ENCODE peak calls at places on chromosome 5, in nine cellular contexts. L is fibroblast of lung, K is heart left ventricle, H is HCT116, B is type B pancreatic cell, V is astrocyte, Z is adrenal gland, U is Panc1, C is GM12865. N is an unnamed sample.

GRCh38 chr5:108461628-108462367 is 79.9 kb upstream of the FBXL17 start:
- DNase-seq in B (no peak), C (no peak), L (peak), Z (no peak), U (no peak), K (no peak), H (no peak), V (peak), N (no peak)

GRCh38 chr5:1356873-1357787 is 12.2 kb upstream of the CLPTM1L start:
- DNase-seq in V (no peak), C (no peak), B (no peak), U (no peak), K (no peak), Z (no peak), L (no peak), H (no peak), N (no peak)

GRCh38 chr5:174837919-174838902 is 113.8 kb downstream of the MSX2 start:
- DNase-seq in K (peak), L (peak), C (no peak), Z (peak), V (peak), H (peak), B (no peak), U (no peak), N (no peak)

GRCh38 chr5:173919443-173919842 is 31.3 kb downstream of the CPEB4 start:
- DNase-seq in Z (no peak), K (no peak), B (no peak), U (peak), C (no peak), V (no peak), H (no peak), L (peak), N (no peak)

GRCh38 chr5:1732955-1733354 is 66.7 kb downstream of the MRPL36 start:
- DNase-seq in B (peak), K (peak), Z (no peak), L (no peak), H (no peak), C (no peak), V (no peak), U (no peak), N (no peak)

GRCh38 chr5:74199005-74199404 is 441.5 kb downstream of the ENC1 start:
- DNase-seq in B (no peak), C (peak), L (peak), K (no peak), Z (no peak), U (no peak), H (no peak), V (no peak), N (no peak)

GRCh38 chr5:72085319-72085718 is 22.0 kb upstream of the MAP1B start:
- DNase-seq in Z (no peak), B (no peak), K (no peak), L (no peak), H (no peak), C (no peak), U (no peak), V (no peak), N (no peak)

GRCh38 chr5:56412601-56413379 is 179.7 kb upstream of the ANKRD55 start:
- DNase-seq in H (no peak), K (peak), L (no peak), V (no peak), Z (peak), B (no peak), U (no peak), C (peak), N (peak)

GRCh38 chr5:104344809-104345512 is 782.4 kb upstream of the NUDT12 start:
- DNase-seq in H (peak), U (no peak), B (no peak), C (no peak), K (no peak), Z (no peak), V (peak), L (peak), N (no peak)

GRCh38 chr5:122534829-122535228 is 222.8 kb downstream of the SNCAIP start:
- DNase-seq in C (no peak), B (no peak), U (no peak), K (no peak), L (no peak), Z (no peak), H (no peak), V (no peak), N (no peak)

GRCh38 chr5:218457-219289 is 553 bp downstream of the SDHA start:
- DNase-seq in B (no peak), Z (peak), H (no peak), L (peak), K (peak), U (no peak), C (peak), V (peak), N (peak)

GRCh38 chr5:88883566-88884434 is 816 bp upstream of the MEF2C start:
- DNase-seq in U (no peak), H (peak), Z (peak), V (peak), C (peak), L (peak), B (peak), K (peak), N (peak)

GRCh38 chr5:171422495-171422894 is 3.0 kb downstream of the FGF18 start:
- DNase-seq in B (peak), Z (no peak), V (no peak), C (no peak), L (no peak), K (no peak), H (no peak), U (no peak), N (no peak)

GRCh38 chr5:20570486-20570885 is 582.5 kb upstream of the CDH18 start:
- DNase-seq in U (no peak), L (no peak), V (no peak), B (no peak), C (no peak), H (no peak), Z (no peak), K (no peak), N (no peak)

GRCh38 chr5:71620630-71621029 is 33.5 kb downstream of the MCCC2 start:
- DNase-seq in K (no peak), B (no peak), Z (no peak), U (no peak), C (no peak), H (no peak), V (no peak), L (no peak), N (no peak)

GRCh38 chr5:113249216-113249615 is 185.6 kb downstream of the TSSK1B start:
- DNase-seq in B (no peak), H (no peak), K (no peak), L (no peak), U (no peak), V (peak), Z (no peak), C (no peak), N (no peak)

GRCh38 chr5:108727639-108728565 is 19.8 kb upstream of the FER start:
- DNase-seq in C (peak), B (peak), L (peak), V (peak), Z (peak), K (peak), H (peak), U (no peak), N (peak)

GRCh38 chr5:38831117-38831516 is 14.7 kb upstream of the OSMR start:
- DNase-seq in V (no peak), Z (no peak), L (no peak), U (no peak), K (no peak), C (no peak), B (no peak), H (no peak), N (no peak)

GRCh38 chr5:107873877-107874276 is 203.1 kb upstream of the EFNA5 start:
- DNase-seq in V (no peak), B (no peak), L (no peak), H (no peak), U (no peak), Z (no peak), K (no peak), C (no peak), N (no peak)

GRCh38 chr5:127863161-127863560 is 160.0 kb downstream of the CCDC192 start:
- DNase-seq in Z (no peak), L (peak), C (no peak), B (no peak), H (no peak), U (no peak), K (no peak), V (no peak), N (no peak)

GRCh38 chr5:68320094-68320986 is 104.8 kb downstream of the PIK3R1 start:
- DNase-seq in Z (peak), K (no peak), C (no peak), H (no peak), V (no peak), U (no peak), L (no peak), B (no peak), N (no peak)

DNA sequence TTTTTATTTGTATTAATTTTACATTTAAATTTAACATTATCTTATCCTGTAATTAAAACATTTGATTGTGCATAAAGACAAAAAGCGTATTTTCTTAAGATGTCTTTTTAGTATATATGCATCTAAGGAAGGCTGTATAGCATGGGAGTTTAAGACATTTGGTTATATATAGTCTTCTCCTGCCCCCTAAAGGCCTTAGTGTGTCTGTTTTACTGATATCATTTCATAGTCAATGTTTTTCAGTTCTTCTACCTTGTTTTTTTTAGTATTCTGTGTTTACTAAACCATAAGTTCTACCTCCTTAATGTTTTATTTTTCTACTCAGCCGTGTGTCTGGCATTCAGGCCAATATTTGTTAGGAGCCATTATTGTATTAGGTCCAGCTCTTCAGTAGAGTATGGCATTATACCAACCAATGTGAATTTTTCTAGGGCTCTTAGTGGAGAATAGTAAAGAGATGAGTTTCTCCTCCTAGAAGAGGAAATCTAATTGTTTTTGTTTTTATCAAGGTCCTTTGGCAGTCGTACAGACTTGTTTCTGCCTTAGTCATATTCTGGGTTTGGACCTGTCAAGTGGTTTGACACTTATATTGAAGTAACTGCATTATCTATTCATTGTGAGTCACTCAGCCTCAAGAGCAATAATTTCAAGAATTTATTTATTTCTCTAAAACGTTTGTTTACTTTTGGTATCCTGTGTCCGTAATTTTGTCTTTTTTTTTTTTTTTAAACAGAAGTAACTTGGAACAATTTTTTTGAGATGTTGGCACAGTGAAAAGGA is 74.8 kb downstream of the SLF1 start:
- DNase-seq in K (no peak), U (peak), V (peak), B (no peak), L (peak), C (peak), Z (peak), H (peak), N (no peak)
- TF ChIP-seq CTCF in K (peak), U (peak), V (peak), B (peak), L (peak), C (peak), Z (peak), H (peak), N (peak)

DNA sequence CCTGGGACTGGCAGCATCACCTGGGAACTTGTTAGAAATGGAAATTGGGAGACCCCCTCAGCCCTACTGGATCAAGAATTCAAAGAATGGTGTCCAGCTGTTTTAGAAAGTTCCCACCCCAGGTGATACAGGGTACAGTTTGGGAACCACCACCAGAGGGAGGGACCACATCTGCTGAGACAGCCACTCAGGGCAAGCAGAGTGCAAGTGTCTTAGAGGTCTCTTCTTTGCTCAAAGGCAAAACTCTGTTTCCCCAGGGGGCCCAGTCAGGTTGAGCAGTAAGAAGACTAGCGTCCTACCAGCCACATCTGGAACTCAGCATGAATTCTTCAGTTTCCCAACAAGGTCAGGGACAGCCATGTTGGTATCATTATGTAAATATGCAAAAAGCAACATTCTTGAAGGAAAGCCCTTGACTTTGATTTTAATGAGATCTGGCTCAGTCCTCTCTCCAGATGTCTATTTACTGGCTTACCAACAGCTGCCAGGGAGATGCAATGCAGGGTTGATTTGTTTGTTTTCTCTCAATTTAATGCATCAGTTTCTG is 46.6 kb downstream of the TGFBI start:
- DNase-seq in K (no peak), L (no peak), U (no peak), Z (no peak), V (no peak), B (peak), H (no peak), C (no peak), N (no peak)
- TF ChIP-seq CTCF in K (no peak), L (peak), U (no peak), Z (no peak), V (no peak), B (no peak), H (no peak), C (no peak), N (no peak)

GRCh38 chr5:169098331-169099121 is 202.4 kb downstream of the SLIT3 start:
- DNase-seq in V (no peak), C (no peak), Z (no peak), L (no peak), U (no peak), H (no peak), B (no peak), K (no peak), N (no peak)
- TF ChIP-seq CTCF in V (no peak), C (no peak), Z (no peak), L (no peak), U (no peak), H (no peak), B (no peak), K (no peak), N (no peak)

GRCh38 chr5:128965638-128966302 is 482 bp downstream of the SLC27A6 start:
- DNase-seq in H (no peak), C (no peak), L (no peak), K (peak), Z (no peak), V (no peak), B (no peak), U (no peak), N (peak)

GRCh38 chr5:128962211-128962610 is 3.1 kb upstream of the SLC27A6 start:
- DNase-seq in Z (no peak), C (no peak), U (no peak), K (no peak), V (no peak), B (no peak), H (no peak), L (no peak), N (no peak)

GRCh38 chr5:128965011-128965637 is at the start of gene SLC27A6:
- DNase-seq in K (peak), Z (peak), V (no peak), B (peak), C (no peak), U (no peak), L (peak), H (peak), N (peak)

GRCh38 chr5:128966846-128967245 is 1.6 kb downstream of the SLC27A6 start:
- DNase-seq in H (no peak), U (no peak), L (no peak), C (no peak), V (no peak), Z (no peak), B (no peak), K (no peak), N (no peak)

GRCh38 chr5:128966375-128966774 is 1.1 kb downstream of the SLC27A6 start:
- DNase-seq in B (no peak), C (no peak), V (no peak), L (no peak), U (no peak), K (peak), Z (no peak), H (no peak), N (no peak)
- TF ChIP-seq CTCF in B (peak), C (no peak), V (no peak), L (no peak), U (no peak), K (no peak), Z (no peak), H (no peak), N (no peak)

GRCh38 chr5:179115307-179115706 is 55.1 kb downstream of the ZNF354C start:
- DNase-seq in C (no peak), B (no peak), K (no peak), L (no peak), H (no peak), V (no peak), U (no peak), Z (no peak), N (no peak)
- TF ChIP-seq CTCF in C (no peak), B (no peak), K (no peak), L (no peak), H (no peak), V (no peak), U (no peak), Z (no peak), N (no peak)